ENCODE peak calls at places on chromosomes 12 and 14, in four cellular contexts. Y, D, R and S are unnamed samples.

GRCh38 chr12:51540996-51541395 is 50.0 kb upstream of the SCN8A start:
- DNase-seq in Y (no peak), D (no peak), R (no peak), S (no peak)

GRCh38 chr12:7178481-7178880 is 11.0 kb upstream of the PEX5 start:
- DNase-seq in Y (no peak), D (no peak), R (no peak), S (no peak)

GRCh38 chr14:22892488-22892887 is 9.5 kb downstream of the REM2 start:
- DNase-seq in Y (no peak), D (no peak), R (no peak), S (no peak)

GRCh38 chr12:132665794-132666193 is 21.3 kb downstream of the POLE start:
- DNase-seq in Y (no peak), D (no peak), R (no peak), S (no peak)

GRCh38 chr12:5402536-5402935 is 29.4 kb upstream of the NTF3 start:
- DNase-seq in Y (no peak), D (no peak), R (no peak), S (no peak)

GRCh38 chr12:38911611-38912010 is 6.2 kb upstream of the CPNE8 start:
- DNase-seq in Y (no peak), D (no peak), R (no peak), S (no peak)

GRCh38 chr12:27969011-27969900 is 3.3 kb downstream of the PTHLH start:
- DNase-seq in Y (peak), D (no peak), R (peak), S (no peak)

GRCh38 chr12:121823101-121823726 is 19.4 kb downstream of the SETD1B start:
- DNase-seq in Y (no peak), D (no peak), R (no peak), S (no peak)

GRCh38 chr14:99259327-99259726 is 12.7 kb downstream of the BCL11B start:
- DNase-seq in Y (no peak), D (no peak), R (no peak), S (peak)

GRCh38 chr12:15322164-15323054 is at the start of gene PTPRO:
- DNase-seq in Y (no peak), D (no peak), R (peak), S (peak)

GRCh38 chr12:49058366-49059062 is 2.1 kb downstream of the KMT2D start:
- DNase-seq in Y (no peak), D (no peak), R (no peak), S (peak)

GRCh38 chr14:52342849-52343606 is 28.9 kb downstream of the PTGER2 start:
- DNase-seq in Y (peak), D (no peak), R (peak), S (no peak)

GRCh38 chr12:48197549-48197966 is 5.5 kb downstream of the OR10AD1 start:
- DNase-seq in Y (no peak), D (peak), R (peak), S (peak)

GRCh38 chr12:124727244-124727673 is 136.4 kb downstream of the SCARB1 start:
- DNase-seq in Y (no peak), D (peak), R (peak), S (no peak)

GRCh38 chr12:13039557-13039956 is 4.6 kb upstream of the FAM234B start:
- DNase-seq in Y (no peak), D (no peak), R (no peak), S (no peak)

GRCh38 chr12:33223956-33224355 is 215.7 kb downstream of the SYT10 start:
- DNase-seq in Y (no peak), D (no peak), R (peak), S (no peak)

GRCh38 chr12:84056-84455 is 17.5 kb downstream of the IQSEC3 start:
- DNase-seq in Y (no peak), D (no peak), R (no peak), S (no peak)

GRCh38 chr14:53963491-53964227 is 7.0 kb upstream of the BMP4 start:
- DNase-seq in Y (no peak), D (peak), R (peak), S (peak)

GRCh38 chr12:12201274-12201758 is 65.5 kb downstream of the LRP6 start:
- DNase-seq in Y (peak), D (no peak), R (no peak), S (peak)

GRCh38 chr14:88551094-88551870 is 3.5 kb downstream of the PTPN21 start:
- DNase-seq in Y (peak), D (peak), R (peak), S (peak)

DNA sequence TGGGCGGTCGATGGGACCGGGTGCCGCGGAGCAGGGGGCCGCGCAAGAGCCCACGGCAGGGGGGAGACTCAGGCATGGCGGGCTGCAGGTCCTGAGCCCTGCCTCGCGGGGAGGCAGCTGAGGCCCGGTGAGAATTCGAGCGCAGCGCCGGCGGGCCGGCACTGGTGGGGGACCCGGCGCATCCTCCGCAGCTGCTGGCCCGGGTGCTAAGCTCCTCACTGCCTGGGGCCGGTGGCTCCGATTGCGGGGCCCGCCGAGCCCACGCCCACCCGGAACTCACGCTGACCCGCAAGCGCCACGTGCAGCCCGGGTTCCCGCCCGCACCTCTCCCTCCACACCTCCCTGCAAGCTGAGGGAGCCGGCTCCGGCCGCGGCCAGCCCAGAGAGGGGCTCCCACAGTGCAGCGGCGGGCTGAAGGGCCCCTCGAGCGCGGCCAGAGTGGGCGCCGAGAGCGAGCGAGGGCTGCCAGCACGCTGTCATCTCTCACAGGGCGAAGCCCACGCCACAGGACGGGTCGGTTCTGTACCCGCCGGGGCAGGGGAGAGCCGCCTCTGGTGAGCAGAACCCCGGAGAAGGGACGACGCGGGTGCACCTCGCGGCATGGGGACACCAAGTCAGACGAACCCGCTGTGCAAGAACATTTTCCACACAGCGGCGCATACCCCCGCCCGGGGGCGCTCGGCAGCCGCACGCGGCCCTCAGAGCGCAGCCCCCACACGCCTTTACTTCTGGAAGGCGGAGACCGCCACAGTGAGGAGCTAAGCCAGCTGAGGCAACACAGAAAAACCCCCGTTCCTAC is 1.2 kb upstream of the SIVA1 start:
- DNase-seq in Y (no peak), D (no peak), R (no peak), S (no peak)
- TF ChIP-seq CTCF in Y (no peak), D (no peak), R (no peak), S (no peak)

DNA sequence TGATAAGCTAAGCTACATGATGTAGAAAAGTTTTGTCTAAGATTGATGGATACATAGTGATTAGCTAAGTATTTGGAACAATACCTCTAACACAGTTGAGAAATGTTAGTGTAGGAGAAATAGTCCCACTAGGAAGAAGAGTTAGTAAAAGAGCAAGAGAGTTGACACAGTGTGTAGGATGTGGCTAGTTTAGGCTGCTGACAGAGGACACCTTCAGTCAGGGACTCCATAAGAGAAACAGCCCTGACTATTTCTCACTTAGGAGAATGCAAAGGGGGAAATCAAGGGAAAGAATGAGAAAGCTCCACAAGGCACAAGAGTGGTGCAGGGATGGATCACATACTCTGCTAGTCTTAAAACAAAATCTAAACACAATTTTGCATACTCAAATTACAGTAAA is 613.7 kb downstream of the SLC16A7 start:
- DNase-seq in Y (no peak), D (no peak), R (no peak), S (no peak)
- TF ChIP-seq CTCF in Y (no peak), D (no peak), R (no peak), S (no peak)

GRCh38 chr14:45426685-45427282 is 173.8 kb upstream of the MIS18BP1 start:
- DNase-seq in Y (peak), D (no peak), R (peak), S (no peak)
- TF ChIP-seq CTCF in Y (peak), D (peak), R (peak), S (peak)

DNA sequence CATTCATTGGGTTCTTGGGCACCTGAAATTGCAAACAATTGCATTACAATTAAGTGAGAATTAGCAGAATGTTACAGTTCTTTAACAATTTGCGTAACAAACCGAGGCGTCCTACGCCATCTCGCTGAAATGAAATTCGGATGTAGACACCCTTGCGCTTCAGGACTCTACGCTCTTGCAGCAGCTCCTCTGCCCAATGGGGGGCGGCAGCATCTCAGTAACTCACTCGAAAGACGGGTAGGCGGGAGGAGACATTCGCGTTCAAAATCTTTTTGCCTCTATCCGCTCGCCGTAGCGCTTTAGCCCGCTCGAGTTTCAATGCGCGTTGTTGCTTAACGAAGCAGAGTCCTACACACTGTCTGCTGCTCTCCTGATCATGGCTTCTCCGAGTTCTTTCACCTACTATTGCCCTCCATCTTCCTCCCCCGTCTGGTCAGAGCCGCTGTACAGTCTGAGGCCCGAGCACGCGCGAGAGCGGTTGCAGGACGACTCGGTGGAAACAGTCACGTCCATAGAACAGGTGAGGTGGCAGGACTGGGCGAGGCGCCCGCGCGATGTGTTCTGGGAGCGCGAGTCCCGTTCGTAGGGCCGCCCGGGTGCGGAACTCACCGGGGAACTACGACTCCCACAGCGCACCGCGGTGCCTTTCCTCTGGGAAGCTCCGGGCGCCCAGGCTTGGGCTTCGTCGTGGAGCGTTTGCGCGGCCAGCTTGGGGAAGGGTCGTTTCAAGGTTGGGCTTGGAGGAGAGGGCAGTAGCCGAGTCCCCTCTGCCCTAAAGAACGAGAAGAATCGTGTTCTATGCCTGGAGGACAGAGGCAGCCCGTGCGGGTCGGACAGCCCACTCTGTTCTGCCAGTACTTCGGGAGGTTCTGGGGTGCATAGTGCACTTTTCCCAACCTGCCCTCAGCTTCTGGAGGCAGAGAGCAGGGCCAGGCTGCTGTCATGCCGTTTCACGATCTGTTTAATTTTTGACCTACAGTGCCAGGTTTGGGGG is at the start of gene FNTB:
- DNase-seq in Y (peak), D (peak), R (peak), S (peak)
- TF ChIP-seq CTCF in Y (peak), D (peak), R (peak), S (peak)

GRCh38 chr12:96617178-96617577 is 127.8 kb downstream of the CFAP54 start:
- DNase-seq in Y (no peak), D (no peak), R (no peak), S (no peak)
- TF ChIP-seq CTCF in Y (no peak), D (no peak), R (no peak), S (no peak)

GRCh38 chr12:57171668-57172067 is 24.2 kb upstream of the LRP1-AS start:
- DNase-seq in Y (peak), D (no peak), R (no peak), S (no peak)

GRCh38 chr12:57175428-57176138 is 28.2 kb upstream of the LRP1-AS start:
- DNase-seq in Y (peak), D (peak), R (peak), S (peak)

GRCh38 chr12:57173683-57174082 is 26.3 kb upstream of the LRP1-AS start:
- DNase-seq in Y (no peak), D (no peak), R (no peak), S (no peak)

GRCh38 chr12:57170408-57170807 is 23.0 kb upstream of the LRP1-AS start:
- DNase-seq in Y (no peak), D (no peak), R (no peak), S (no peak)

GRCh38 chr12:57173089-57173488 is 25.7 kb upstream of the LRP1-AS start:
- DNase-seq in Y (no peak), D (no peak), R (no peak), S (peak)
- TF ChIP-seq CTCF in Y (peak), D (peak), R (peak), S (peak)

GRCh38 chr14:42322486-42323284 is 716.0 kb downstream of the LRFN5 start:
- DNase-seq in Y (no peak), D (no peak), R (no peak), S (no peak)
- TF ChIP-seq CTCF in Y (no peak), D (no peak), R (no peak), S (no peak)

DNA sequence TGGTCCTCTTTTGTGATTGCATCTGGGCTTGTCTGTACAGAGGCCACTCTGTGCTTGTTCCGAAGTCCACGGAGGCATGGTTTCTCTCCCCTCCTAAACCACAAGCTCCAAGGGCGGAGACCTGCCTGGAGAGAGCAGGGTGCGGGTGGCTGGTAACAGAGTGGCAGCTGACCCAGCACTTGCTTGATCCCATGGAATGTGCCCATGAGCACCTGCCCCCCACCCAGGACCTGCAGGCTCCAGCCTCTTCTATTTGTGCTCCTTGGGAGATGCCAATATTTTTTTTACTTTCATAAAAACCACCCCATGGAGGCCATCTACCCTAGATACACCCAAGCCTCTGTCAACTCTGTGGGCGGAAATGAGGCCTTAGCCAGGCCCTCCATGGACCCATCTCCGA is 104.7 kb downstream of the PRMT8 start:
- DNase-seq in Y (no peak), D (no peak), R (no peak), S (no peak)
- TF ChIP-seq CTCF in Y (no peak), D (no peak), R (no peak), S (no peak)

GRCh38 chr12:44500423-44500822 is 375.7 kb downstream of the NELL2 start:
- DNase-seq in Y (no peak), D (no peak), R (no peak), S (no peak)

GRCh38 chr12:44502681-44503080 is 373.4 kb downstream of the NELL2 start:
- DNase-seq in Y (no peak), D (no peak), R (no peak), S (no peak)

GRCh38 chr12:44497044-44497443 is 379.1 kb downstream of the NELL2 start:
- DNase-seq in Y (no peak), D (no peak), R (no peak), S (no peak)
- TF ChIP-seq CTCF in Y (no peak), D (no peak), R (no peak), S (no peak)